ENCODE peak calls at places on chromosomes 16 and 17, in five cellular contexts. E is SK-N-SH, G is H1, S is HCT116, Y is K562. K is an unnamed sample.
A peak's percentile ranks its signal among the peaks of the same experiment; 100 is the strongest.

GRCh38 chr16:9033125-9033830 is 58.2 kb upstream of the HAPSTR1 start:
- DNase-seq in E (peak; percentile 57), G (peak; percentile 70), S (peak; percentile 74), Y (peak; percentile 44), K (peak; percentile 84)

GRCh38 chr17:40615295-40615988 is 32.2 kb downstream of the SMARCE1 start:
- DNase-seq in E (peak; percentile 41), G (peak; percentile 77), S (peak; percentile 69), Y (peak; percentile 52), K (peak; percentile 95)

GRCh38 chr17:71084219-71084618 is 914.9 kb downstream of the KCNJ2 start:
- DNase-seq in E (peak; percentile 28), G (peak; percentile 73), S (peak; percentile 69), Y (peak; percentile 6), K (peak; percentile 79)

GRCh38 chr17:2232244-2232638 is 71.3 kb downstream of the SMG6 start:
- DNase-seq in E (no peak), G (no peak), S (no peak), Y (no peak), K (no peak)

GRCh38 chr17:79938696-79939435 is 96.8 kb downstream of the TBC1D16 start:
- DNase-seq in E (no peak), G (no peak), S (no peak), Y (no peak), K (no peak)

GRCh38 chr16:65663774-65664173 is 541.9 kb upstream of the CDH11 start:
- DNase-seq in E (no peak), G (no peak), S (no peak), Y (no peak), K (no peak)

GRCh38 chr16:84175351-84176081 is 11.3 kb downstream of the TAF1C start:
- DNase-seq in E (peak; percentile 91), G (peak; percentile 90), S (no peak), Y (peak; percentile 81), K (peak; percentile 77)

GRCh38 chr16:86497551-86498021 is 12.7 kb upstream of the FOXF1 start:
- DNase-seq in E (no peak), G (no peak), S (no peak), Y (no peak), K (no peak)

GRCh38 chr16:24863582-24864437 is 18.0 kb downstream of the SLC5A11 start:
- DNase-seq in E (no peak), G (no peak), S (no peak), Y (no peak), K (no peak)

GRCh38 chr16:14505846-14506245 is 124.2 kb downstream of the PARN start:
- DNase-seq in E (peak; percentile 37), G (no peak), S (no peak), Y (no peak), K (no peak)

GRCh38 chr17:65941500-65941899 is 250.4 kb downstream of the CEP112 start:
- DNase-seq in E (no peak), G (no peak), S (no peak), Y (no peak), K (no peak)

GRCh38 chr17:49223517-49224197 is 6.9 kb downstream of the PHOSPHO1 start:
- DNase-seq in E (peak; percentile 89), G (peak; percentile 97), S (peak; percentile 21), Y (peak; percentile 74), K (peak; percentile 73)

GRCh38 chr17:1143573-1143972 is 36.2 kb downstream of the ABR start:
- DNase-seq in E (peak; percentile 60), G (no peak), S (no peak), Y (no peak), K (no peak)

GRCh38 chr17:51004249-51004648 is 116.4 kb downstream of the SPAG9 start:
- DNase-seq in E (no peak), G (no peak), S (no peak), Y (no peak), K (no peak)

GRCh38 chr17:50918071-50918932 is 52.1 kb upstream of the TOB1 start:
- DNase-seq in E (no peak), G (no peak), S (no peak), Y (no peak), K (peak; percentile 78)

GRCh38 chr17:37177234-37177633 is 198.6 kb upstream of the C17orf78 start:
- DNase-seq in E (no peak), G (no peak), S (no peak), Y (no peak), K (no peak)

GRCh38 chr17:28174352-28175046 is 132.0 kb downstream of the NLK start:
- DNase-seq in E (no peak), G (no peak), S (no peak), Y (no peak), K (peak; percentile 48)

GRCh38 chr17:29049541-29050150 is 6.7 kb downstream of the PIPOX start:
- DNase-seq in E (peak; percentile 62), G (no peak), S (no peak), Y (no peak), K (no peak)

GRCh38 chr17:64686705-64687104 is 24.6 kb upstream of the SMURF2 start:
- DNase-seq in E (no peak), G (no peak), S (no peak), Y (no peak), K (no peak)

GRCh38 chr16:75471723-75472634 is 7.5 kb upstream of the TMEM170A start:
- DNase-seq in E (peak; percentile 91), G (no peak), S (no peak), Y (peak; percentile 73), K (peak; percentile 82)

GRCh38 chr17:45147102-45147580 is 1.1 kb upstream of the HEXIM1 start:
- DNase-seq in E (peak; percentile 86), G (no peak), S (no peak), Y (no peak), K (no peak)

GRCh38 chr16:53041196-53041977 is 11.3 kb downstream of the CHD9NB start:
- DNase-seq in E (no peak), G (peak; percentile 56), S (no peak), Y (no peak), K (peak; percentile 89)

GRCh38 chr17:50532452-50533024 is at the start of gene EPN3:
- DNase-seq in E (peak; percentile 82), G (peak; percentile 78), S (peak; percentile 31), Y (no peak), K (peak; percentile 94)

GRCh38 chr16:51854401-51854951 is 692.5 kb downstream of the TOX3 start:
- DNase-seq in E (no peak), G (no peak), S (no peak), Y (no peak), K (no peak)

GRCh38 chr16:60310836-60311445 is 1576.8 kb upstream of the GOT2 start:
- DNase-seq in E (no peak), G (no peak), S (no peak), Y (no peak), K (no peak)

GRCh38 chr17:78748730-78749317 is 33.2 kb downstream of the CYTH1 start:
- DNase-seq in E (no peak), G (no peak), S (no peak), Y (no peak), K (no peak)

GRCh38 chr17:9401434-9401833 is 174.2 kb downstream of the STX8 start:
- DNase-seq in E (no peak), G (no peak), S (no peak), Y (no peak), K (peak; percentile 68)

GRCh38 chr17:75271955-75272847 is 1.2 kb upstream of the MIF4GD start:
- DNase-seq in E (peak; percentile 78), G (no peak), S (no peak), Y (peak; percentile 23), K (no peak)

GRCh38 chr16:74567901-74568300 is 39.0 kb downstream of the GLG1 start:
- DNase-seq in E (no peak), G (no peak), S (no peak), Y (no peak), K (no peak)

GRCh38 chr17:78665952-78666920 is 89.0 kb upstream of the DNAH17 start:
- DNase-seq in E (no peak), G (no peak), S (no peak), Y (peak; percentile 84), K (no peak)

GRCh38 chr17:39979865-39980401 is 674 bp upstream of the PSMD3 start:
- DNase-seq in E (peak; percentile 67), G (no peak), S (no peak), Y (peak; percentile 77), K (peak; percentile 25)

DNA sequence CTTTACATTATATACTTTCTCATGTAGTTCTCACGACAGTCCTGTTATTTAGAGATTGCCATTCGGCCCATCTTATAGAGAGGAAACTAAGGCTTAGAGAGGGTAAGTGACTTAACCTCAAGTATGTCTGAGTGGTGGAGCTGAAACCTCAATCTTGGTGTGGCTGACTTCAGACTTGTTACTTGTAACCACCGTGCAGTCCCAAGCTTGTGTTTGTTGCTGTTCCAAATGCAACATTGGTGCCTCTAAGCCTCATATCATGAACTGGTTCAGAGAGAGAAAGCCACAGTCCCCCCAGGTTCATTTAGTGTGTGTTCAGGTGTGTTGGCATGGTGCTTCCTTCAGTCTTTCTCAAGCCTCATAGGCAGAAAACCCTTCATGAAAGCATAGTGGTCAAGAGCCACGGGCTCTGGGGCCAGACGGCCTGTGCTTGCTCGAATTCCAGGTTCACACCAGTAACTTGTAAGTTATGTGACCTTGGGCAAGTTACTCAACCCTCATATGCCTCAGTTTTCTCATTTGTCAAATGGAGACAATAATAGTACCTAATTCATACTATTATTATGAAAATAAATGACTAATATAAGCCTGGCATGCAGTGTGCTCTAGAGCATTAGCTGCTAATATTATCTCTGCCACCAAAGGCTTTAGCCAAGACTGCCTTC is 39.9 kb downstream of the CDH1 start:
- DNase-seq in E (no peak), G (no peak), S (no peak), Y (no peak), K (no peak)
- TF ChIP-seq JUND in E (no peak), G (no peak), S (no peak), Y (no peak), K (no peak)

GRCh38 chr17:58679263-58680037 is 12.4 kb downstream of the TEX14 start:
- DNase-seq in E (no peak), G (no peak), S (peak; percentile 100), Y (peak; percentile 62), K (peak; percentile 26)
- TF ChIP-seq JUND in E (no peak), G (peak; percentile 26), S (peak; percentile 99), Y (peak; percentile 92), K (peak; percentile 95)

DNA sequence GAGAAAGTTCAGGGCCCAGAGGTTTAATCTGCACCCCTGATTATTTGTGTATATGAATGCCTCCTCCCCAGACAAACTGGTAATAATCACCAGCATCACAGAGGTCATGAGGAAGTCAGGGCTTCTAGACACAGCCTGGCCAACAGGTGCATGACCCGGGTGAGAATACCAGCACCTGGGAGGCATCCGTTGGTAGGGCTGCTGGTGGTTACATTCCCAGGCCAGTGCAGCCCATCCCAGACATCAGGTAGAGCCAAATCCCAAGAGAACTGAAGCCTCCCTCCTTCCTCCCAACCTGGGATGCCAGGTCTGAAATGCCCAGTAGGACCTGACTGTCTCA is 7.2 kb downstream of the TBX2 start:
- DNase-seq in E (peak; percentile 41), G (no peak), S (no peak), Y (no peak), K (no peak)
- TF ChIP-seq JUND in E (no peak), G (no peak), S (no peak), Y (no peak), K (no peak)

DNA sequence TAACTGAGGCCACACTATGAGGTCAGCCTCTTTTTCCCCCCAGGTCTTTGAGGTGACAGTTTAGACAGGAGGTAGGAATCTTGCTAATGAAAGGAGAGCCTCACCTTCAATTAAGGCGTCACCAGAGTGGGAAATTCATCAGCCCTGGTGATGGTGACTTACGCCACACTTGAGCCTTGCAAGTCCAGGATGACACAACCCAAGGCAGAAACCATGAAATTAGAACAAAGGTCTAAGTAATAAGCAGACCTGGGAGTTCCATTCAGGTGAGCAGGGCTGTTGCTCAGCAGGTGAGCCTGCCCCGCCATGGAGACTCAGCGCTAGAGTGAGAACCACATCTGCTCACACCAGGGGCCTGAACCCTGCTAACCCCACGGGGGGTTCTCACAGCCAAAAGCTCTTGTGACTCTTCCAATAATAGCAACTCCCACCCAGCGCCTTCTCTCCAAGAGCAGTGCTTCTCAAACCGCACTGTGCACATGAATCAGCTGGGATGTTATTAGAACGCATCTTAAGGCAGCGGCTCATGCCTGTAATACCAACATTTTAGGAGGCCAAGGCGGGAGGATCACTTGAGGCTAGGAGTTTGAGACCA is 28.7 kb upstream of the KIFC3 start:
- DNase-seq in E (no peak), G (no peak), S (no peak), Y (no peak), K (no peak)
- TF ChIP-seq JUND in E (no peak), G (no peak), S (no peak), Y (no peak), K (no peak)